ENCODE peak calls at places on chromosomes 16 and 17, in eight cellular contexts. One of them, this sample, is unnamed.

GRCh38 chr17:83064732-83065659 is 14.4 kb upstream of the METRNL start:
- DNase-seq in amniotic epithelial cell: no peak
- DNase-seq in stimulated activated CD4-positive, alpha-beta T cell treated with anti-CD3 and anti-CD28 coated beads, Interleukin-4, amount 100 ng/mL, for 24 hours: no peak
- DNase-seq in kidney epithelial cell: no peak
- DNase-seq in A549: no peak
- DNase-seq in HCT116: no peak
- DNase-seq in tibial nerve: peak; percentile 14
- DNase-seq in activated naive CD4-positive, alpha-beta T cell treated with anti-CD3 and anti-CD28 coated beads, Interleukin-2, amount 50 U/mL, for 16 hours: peak; percentile 9
- DNase-seq in this sample: peak; percentile 90

GRCh38 chr16:1331712-1332617 is 1.5 kb upstream of the BAIAP3 start:
- DNase-seq in tibial nerve: no peak
- DNase-seq in kidney epithelial cell: peak; percentile 72
- DNase-seq in activated naive CD4-positive, alpha-beta T cell treated with anti-CD3 and anti-CD28 coated beads, Interleukin-2, amount 50 U/mL, for 16 hours: no peak
- DNase-seq in A549: peak; percentile 94
- DNase-seq in HCT116: peak; percentile 33
- DNase-seq in amniotic epithelial cell: peak; percentile 79
- DNase-seq in stimulated activated CD4-positive, alpha-beta T cell treated with anti-CD3 and anti-CD28 coated beads, Interleukin-4, amount 100 ng/mL, for 24 hours: peak; percentile 40
- DNase-seq in this sample: peak; percentile 94

GRCh38 chr17:76053230-76054111 is 18.8 kb downstream of the SRP68 start:
- DNase-seq in amniotic epithelial cell: peak; percentile 85
- DNase-seq in stimulated activated CD4-positive, alpha-beta T cell treated with anti-CD3 and anti-CD28 coated beads, Interleukin-4, amount 100 ng/mL, for 24 hours: peak; percentile 52
- DNase-seq in activated naive CD4-positive, alpha-beta T cell treated with anti-CD3 and anti-CD28 coated beads, Interleukin-2, amount 50 U/mL, for 16 hours: peak; percentile 31
- DNase-seq in A549: peak; percentile 27
- DNase-seq in tibial nerve: no peak
- DNase-seq in HCT116: peak; percentile 80
- DNase-seq in kidney epithelial cell: peak; percentile 58
- DNase-seq in this sample: no peak

GRCh38 chr17:46212634-46213435 is 19.6 kb upstream of the KANSL1 start:
- DNase-seq in kidney epithelial cell: no peak
- DNase-seq in amniotic epithelial cell: peak; percentile 76
- DNase-seq in activated naive CD4-positive, alpha-beta T cell treated with anti-CD3 and anti-CD28 coated beads, Interleukin-2, amount 50 U/mL, for 16 hours: peak; percentile 54
- DNase-seq in stimulated activated CD4-positive, alpha-beta T cell treated with anti-CD3 and anti-CD28 coated beads, Interleukin-4, amount 100 ng/mL, for 24 hours: peak; percentile 71
- DNase-seq in HCT116: peak; percentile 48
- DNase-seq in tibial nerve: peak; percentile 46
- DNase-seq in A549: peak; percentile 95
- DNase-seq in this sample: no peak

GRCh38 chr17:76672270-76672851 is 28.8 kb upstream of the ST6GALNAC1 start:
- DNase-seq in HCT116: no peak
- DNase-seq in stimulated activated CD4-positive, alpha-beta T cell treated with anti-CD3 and anti-CD28 coated beads, Interleukin-4, amount 100 ng/mL, for 24 hours: no peak
- DNase-seq in kidney epithelial cell: no peak
- DNase-seq in activated naive CD4-positive, alpha-beta T cell treated with anti-CD3 and anti-CD28 coated beads, Interleukin-2, amount 50 U/mL, for 16 hours: no peak
- DNase-seq in amniotic epithelial cell: no peak
- DNase-seq in tibial nerve: no peak
- DNase-seq in A549: no peak
- DNase-seq in this sample: no peak

GRCh38 chr16:54135361-54136275 is 151.0 kb downstream of the IRX3 start:
- DNase-seq in stimulated activated CD4-positive, alpha-beta T cell treated with anti-CD3 and anti-CD28 coated beads, Interleukin-4, amount 100 ng/mL, for 24 hours: no peak
- DNase-seq in HCT116: no peak
- DNase-seq in kidney epithelial cell: peak; percentile 14
- DNase-seq in A549: no peak
- DNase-seq in tibial nerve: no peak
- DNase-seq in amniotic epithelial cell: peak; percentile 86
- DNase-seq in activated naive CD4-positive, alpha-beta T cell treated with anti-CD3 and anti-CD28 coated beads, Interleukin-2, amount 50 U/mL, for 16 hours: no peak
- DNase-seq in this sample: no peak

GRCh38 chr16:20954574-20954973 is 54.0 kb downstream of the LYRM1 start:
- DNase-seq in kidney epithelial cell: no peak
- DNase-seq in HCT116: no peak
- DNase-seq in stimulated activated CD4-positive, alpha-beta T cell treated with anti-CD3 and anti-CD28 coated beads, Interleukin-4, amount 100 ng/mL, for 24 hours: no peak
- DNase-seq in tibial nerve: no peak
- DNase-seq in amniotic epithelial cell: no peak
- DNase-seq in A549: no peak
- DNase-seq in activated naive CD4-positive, alpha-beta T cell treated with anti-CD3 and anti-CD28 coated beads, Interleukin-2, amount 50 U/mL, for 16 hours: no peak
- DNase-seq in this sample: no peak

GRCh38 chr16:20674684-20675487 is 22.6 kb downstream of the ACSM1 start:
- DNase-seq in activated naive CD4-positive, alpha-beta T cell treated with anti-CD3 and anti-CD28 coated beads, Interleukin-2, amount 50 U/mL, for 16 hours: no peak
- DNase-seq in tibial nerve: no peak
- DNase-seq in amniotic epithelial cell: no peak
- DNase-seq in kidney epithelial cell: no peak
- DNase-seq in A549: no peak
- DNase-seq in HCT116: no peak
- DNase-seq in stimulated activated CD4-positive, alpha-beta T cell treated with anti-CD3 and anti-CD28 coated beads, Interleukin-4, amount 100 ng/mL, for 24 hours: no peak
- DNase-seq in this sample: no peak

GRCh38 chr16:5235119-5235518 is 137.5 kb upstream of the EEF2KMT start:
- DNase-seq in A549: no peak
- DNase-seq in kidney epithelial cell: no peak
- DNase-seq in amniotic epithelial cell: no peak
- DNase-seq in stimulated activated CD4-positive, alpha-beta T cell treated with anti-CD3 and anti-CD28 coated beads, Interleukin-4, amount 100 ng/mL, for 24 hours: no peak
- DNase-seq in HCT116: no peak
- DNase-seq in tibial nerve: no peak
- DNase-seq in activated naive CD4-positive, alpha-beta T cell treated with anti-CD3 and anti-CD28 coated beads, Interleukin-2, amount 50 U/mL, for 16 hours: no peak
- DNase-seq in this sample: no peak

GRCh38 chr16:88383401-88384221 is 852 bp downstream of the ZNF469 start:
- DNase-seq in activated naive CD4-positive, alpha-beta T cell treated with anti-CD3 and anti-CD28 coated beads, Interleukin-2, amount 50 U/mL, for 16 hours: peak; percentile 11
- DNase-seq in kidney epithelial cell: no peak
- DNase-seq in tibial nerve: no peak
- DNase-seq in stimulated activated CD4-positive, alpha-beta T cell treated with anti-CD3 and anti-CD28 coated beads, Interleukin-4, amount 100 ng/mL, for 24 hours: no peak
- DNase-seq in amniotic epithelial cell: peak; percentile 42
- DNase-seq in HCT116: peak; percentile 28
- DNase-seq in A549: peak; percentile 83
- DNase-seq in this sample: no peak

GRCh38 chr17:18143044-18143936 is 34.7 kb downstream of the MYO15A start:
- DNase-seq in kidney epithelial cell: no peak
- DNase-seq in activated naive CD4-positive, alpha-beta T cell treated with anti-CD3 and anti-CD28 coated beads, Interleukin-2, amount 50 U/mL, for 16 hours: no peak
- DNase-seq in A549: peak; percentile 40
- DNase-seq in stimulated activated CD4-positive, alpha-beta T cell treated with anti-CD3 and anti-CD28 coated beads, Interleukin-4, amount 100 ng/mL, for 24 hours: no peak
- DNase-seq in amniotic epithelial cell: peak; percentile 11
- DNase-seq in HCT116: no peak
- DNase-seq in tibial nerve: no peak
- DNase-seq in this sample: no peak

GRCh38 chr17:6427284-6427781 is 7.6 kb downstream of the AIPL1 start:
- DNase-seq in kidney epithelial cell: no peak
- DNase-seq in activated naive CD4-positive, alpha-beta T cell treated with anti-CD3 and anti-CD28 coated beads, Interleukin-2, amount 50 U/mL, for 16 hours: peak; percentile 24
- DNase-seq in tibial nerve: no peak
- DNase-seq in HCT116: no peak
- DNase-seq in A549: no peak
- DNase-seq in stimulated activated CD4-positive, alpha-beta T cell treated with anti-CD3 and anti-CD28 coated beads, Interleukin-4, amount 100 ng/mL, for 24 hours: peak; percentile 48
- DNase-seq in amniotic epithelial cell: peak; percentile 55
- DNase-seq in this sample: no peak

GRCh38 chr17:57834146-57834741 is 15.6 kb downstream of the MRPS23 start:
- DNase-seq in activated naive CD4-positive, alpha-beta T cell treated with anti-CD3 and anti-CD28 coated beads, Interleukin-2, amount 50 U/mL, for 16 hours: no peak
- DNase-seq in kidney epithelial cell: peak; percentile 48
- DNase-seq in tibial nerve: no peak
- DNase-seq in stimulated activated CD4-positive, alpha-beta T cell treated with anti-CD3 and anti-CD28 coated beads, Interleukin-4, amount 100 ng/mL, for 24 hours: no peak
- DNase-seq in A549: no peak
- DNase-seq in amniotic epithelial cell: peak; percentile 38
- DNase-seq in HCT116: no peak
- DNase-seq in this sample: no peak

GRCh38 chr16:55513616-55514015 is 4.7 kb downstream of the LPCAT2 start:
- DNase-seq in tibial nerve: no peak
- DNase-seq in amniotic epithelial cell: no peak
- DNase-seq in stimulated activated CD4-positive, alpha-beta T cell treated with anti-CD3 and anti-CD28 coated beads, Interleukin-4, amount 100 ng/mL, for 24 hours: no peak
- DNase-seq in kidney epithelial cell: no peak
- DNase-seq in HCT116: no peak
- DNase-seq in activated naive CD4-positive, alpha-beta T cell treated with anti-CD3 and anti-CD28 coated beads, Interleukin-2, amount 50 U/mL, for 16 hours: no peak
- DNase-seq in A549: no peak
- DNase-seq in this sample: no peak

GRCh38 chr17:11548398-11548797 is 49.9 kb upstream of the DNAH9 start:
- DNase-seq in stimulated activated CD4-positive, alpha-beta T cell treated with anti-CD3 and anti-CD28 coated beads, Interleukin-4, amount 100 ng/mL, for 24 hours: no peak
- DNase-seq in HCT116: no peak
- DNase-seq in amniotic epithelial cell: no peak
- DNase-seq in tibial nerve: no peak
- DNase-seq in activated naive CD4-positive, alpha-beta T cell treated with anti-CD3 and anti-CD28 coated beads, Interleukin-2, amount 50 U/mL, for 16 hours: no peak
- DNase-seq in A549: no peak
- DNase-seq in kidney epithelial cell: no peak
- DNase-seq in this sample: no peak

GRCh38 chr16:87604572-87605135 is 2.3 kb downstream of the JPH3 start:
- DNase-seq in HCT116: no peak
- DNase-seq in stimulated activated CD4-positive, alpha-beta T cell treated with anti-CD3 and anti-CD28 coated beads, Interleukin-4, amount 100 ng/mL, for 24 hours: no peak
- DNase-seq in amniotic epithelial cell: no peak
- DNase-seq in kidney epithelial cell: no peak
- DNase-seq in activated naive CD4-positive, alpha-beta T cell treated with anti-CD3 and anti-CD28 coated beads, Interleukin-2, amount 50 U/mL, for 16 hours: no peak
- DNase-seq in A549: no peak
- DNase-seq in tibial nerve: no peak
- DNase-seq in this sample: no peak